ENCODE peak calls at places on chromosome 17, in five cellular contexts. A is left lung, E is AG04450, K is neural crest cell, M is endothelial cell. V is an unnamed sample.
A peak's percentile ranks its signal among the peaks of the same experiment; 100 is the strongest.

GRCh38 chr17:50939542-50939794 is 73.3 kb upstream of the TOB1 start:
- DNase-seq in A (no peak), E (no peak), K (no peak), M (no peak), V (no peak)

GRCh38 chr17:78735832-78736525 is 46.1 kb downstream of the CYTH1 start:
- DNase-seq in A (no peak), E (no peak), K (no peak), M (no peak), V (no peak)

GRCh38 chr17:16488572-16488997 is 3.4 kb downstream of the LRRC75A start:
- DNase-seq in A (no peak), E (no peak), K (no peak), M (no peak), V (no peak)

GRCh38 chr17:79630120-79630519 is 19.3 kb upstream of the RBFOX3 start:
- DNase-seq in A (peak; percentile 8), E (no peak), K (no peak), M (no peak), V (no peak)

GRCh38 chr17:30278032-30278431 is 13.7 kb downstream of the BLMH start:
- DNase-seq in A (no peak), E (no peak), K (no peak), M (peak; percentile 23), V (no peak)

GRCh38 chr17:51427259-51428255 is 167.2 kb downstream of the UTP18 start:
- DNase-seq in A (no peak), E (no peak), K (no peak), M (peak; percentile 12), V (no peak)

GRCh38 chr17:17062356-17062755 is 20.1 kb downstream of the MPRIP start:
- DNase-seq in A (peak; percentile 33), E (no peak), K (no peak), M (no peak), V (no peak)

GRCh38 chr17:83202002-83203000 is 122.9 kb downstream of the METRNL start:
- DNase-seq in A (peak; percentile 30), E (no peak), K (no peak), M (no peak), V (no peak)

GRCh38 chr17:8164815-8165131 is 2.0 kb upstream of the VAMP2 start:
- DNase-seq in A (no peak), E (no peak), K (no peak), M (no peak), V (no peak)

GRCh38 chr17:58302171-58302918 is 21.6 kb upstream of the MPO start:
- DNase-seq in A (no peak), E (no peak), K (no peak), M (no peak), V (no peak)

GRCh38 chr17:79010304-79010646 is 711 bp upstream of the CANT1 start:
- DNase-seq in A (no peak), E (no peak), K (no peak), M (no peak), V (no peak)

GRCh38 chr17:28948873-28949184 is 2.5 kb downstream of the PHF12 start:
- DNase-seq in A (no peak), E (no peak), K (no peak), M (no peak), V (no peak)

GRCh38 chr17:62648247-62648953 is 20.9 kb downstream of the MRC2 start:
- DNase-seq in A (no peak), E (no peak), K (no peak), M (no peak), V (no peak)

V was measured in anterior cingulate cortex.